ENCODE peak calls at places on chromosome 20, in five cellular contexts. Z is choroid plexus epithelial cell, X is natural killer cell, Q is MCF 10A, R is hepatocyte. E is an unnamed sample.

GRCh38 chr20:51460569-51461265 is 81.8 kb downstream of the NFATC2 start:
- DNase-seq in Q (no peak), X (no peak), Z (no peak), R (no peak), E (no peak)

GRCh38 chr20:59933849-59934585 is 580 bp upstream of the SYCP2 start:
- DNase-seq in R (peak; percentile 86), Q (peak; percentile 69), X (peak; percentile 81), Z (peak; percentile 69), E (peak; percentile 69)

GRCh38 chr20:46746972-46747371 is 37.5 kb downstream of the SLC2A10 start:
- DNase-seq in Q (peak; percentile 15), X (no peak), R (peak; percentile 50), Z (no peak), E (no peak)

GRCh38 chr20:14800743-14801425 is 463.5 kb upstream of the FLRT3 start:
- DNase-seq in R (no peak), Q (no peak), Z (no peak), X (no peak), E (no peak)

GRCh38 chr20:17066955-17067354 is 159.9 kb upstream of the PCSK2 start:
- DNase-seq in R (no peak), Q (no peak), X (no peak), Z (no peak), E (no peak)

GRCh38 chr20:25019381-25020155 is 27.0 kb upstream of the APMAP start:
- DNase-seq in X (no peak), Z (no peak), R (no peak), Q (no peak), E (no peak)

GRCh38 chr20:17189976-17190710 is 36.7 kb upstream of the PCSK2 start:
- DNase-seq in Z (no peak), X (no peak), Q (no peak), R (no peak), E (no peak)

GRCh38 chr20:49717693-49718092 is 4.0 kb upstream of the B4GALT5 start:
- DNase-seq in Z (no peak), R (peak; percentile 18), X (no peak), Q (no peak), E (no peak)

GRCh38 chr20:16803965-16804792 is 56.0 kb downstream of the OTOR start:
- DNase-seq in Q (peak; percentile 63), R (peak; percentile 81), X (no peak), Z (peak; percentile 71), E (peak; percentile 58)

GRCh38 chr20:37336369-37337207 is 9.4 kb upstream of the SRC start:
- DNase-seq in Q (no peak), X (peak; percentile 23), R (peak; percentile 44), Z (no peak), E (peak; percentile 60)

GRCh38 chr20:40565681-40566040 is 123.4 kb downstream of the MAFB start:
- DNase-seq in Z (no peak), R (no peak), Q (peak; percentile 13), X (no peak), E (no peak)
- TF ChIP-seq CTCF in Z (peak; percentile 19), R (no peak), Q (no peak), X (no peak), E (no peak)

DNA sequence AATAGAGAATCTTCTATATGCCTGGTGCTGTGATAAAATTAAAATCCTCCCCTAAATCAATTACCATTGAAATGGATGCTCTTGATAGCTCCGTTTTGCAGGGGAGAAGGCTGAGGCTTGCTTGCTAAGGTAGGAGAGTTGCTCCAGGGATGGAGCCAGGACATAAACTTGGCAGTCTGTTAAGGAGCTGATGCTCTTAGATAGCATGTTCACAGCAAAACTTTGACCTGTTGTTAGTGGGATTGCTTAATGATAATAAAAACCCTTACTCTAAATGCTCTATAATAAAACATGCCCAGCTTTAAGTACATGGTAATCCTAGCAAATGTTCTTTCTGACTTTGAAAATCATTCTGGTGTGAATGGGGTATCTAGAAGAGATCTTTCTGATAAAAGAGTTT is 228.4 kb upstream of the JAG1 start:
- DNase-seq in R (peak; percentile 19), Z (no peak), Q (no peak), X (no peak), E (peak; percentile 43)
- TF ChIP-seq CTCF in R (no peak), Z (no peak), Q (no peak), X (no peak), E (no peak)

DNA sequence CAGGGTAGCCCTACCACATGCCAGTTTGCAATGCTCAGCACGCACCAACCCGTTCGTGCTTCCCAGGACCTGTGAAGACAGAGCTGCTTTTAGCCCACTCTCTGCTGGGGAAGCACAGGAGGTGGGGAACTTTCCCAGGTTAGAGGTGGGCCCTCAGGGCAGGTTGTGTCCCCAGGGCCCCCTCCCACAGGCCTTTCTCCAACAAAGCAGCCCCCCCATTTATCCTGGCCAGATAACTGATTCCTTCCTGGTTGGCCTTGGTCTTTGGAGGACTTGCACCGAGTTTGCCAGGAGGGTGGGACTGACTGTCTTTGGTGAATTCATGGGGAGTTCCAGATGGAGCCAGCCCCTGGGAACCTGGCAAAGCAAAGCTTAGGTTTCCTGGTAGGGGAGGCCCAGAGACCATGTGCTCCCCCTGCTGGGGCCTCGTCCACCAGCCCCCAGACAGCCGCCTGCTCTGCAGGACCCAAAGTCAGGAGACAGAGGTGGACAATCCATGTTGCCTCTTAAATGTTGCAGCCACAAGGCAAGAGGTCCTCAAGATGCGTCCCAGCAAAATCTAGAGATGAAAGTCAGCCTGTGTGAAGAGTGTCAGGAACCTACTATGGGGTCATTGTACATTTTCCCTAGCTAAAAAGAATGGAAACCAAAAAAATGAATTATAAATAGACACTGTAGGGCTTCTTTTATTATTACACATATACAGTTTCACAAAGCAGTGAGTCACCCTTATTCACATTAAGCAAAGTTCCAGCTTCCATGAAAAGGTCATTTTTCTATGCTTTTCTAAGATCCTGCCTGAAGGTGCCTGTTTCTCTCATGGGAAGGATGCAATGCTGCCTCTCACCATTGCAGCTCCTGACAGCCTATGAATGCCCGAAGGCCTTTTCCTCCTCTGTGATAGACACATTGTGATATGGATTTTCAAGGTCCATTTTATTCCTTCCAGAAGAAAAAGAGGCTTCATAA is 497.8 kb downstream of the PREX1 start:
- DNase-seq in X (no peak), R (no peak), Q (peak; percentile 23), Z (peak; percentile 49), E (peak; percentile 6)
- TF ChIP-seq CTCF in X (no peak), R (peak; percentile 10), Q (no peak), Z (peak; percentile 57), E (peak; percentile 37)

GRCh38 chr20:1426231-1426849 is 33.5 kb upstream of the FKBP1A start:
- DNase-seq in Z (no peak), Q (no peak), R (no peak), X (no peak), E (no peak)

GRCh38 chr20:1423206-1423605 is 30.4 kb upstream of the FKBP1A start:
- DNase-seq in R (no peak), X (no peak), Z (no peak), Q (no peak), E (no peak)

GRCh38 chr20:1424336-1424735 is 31.5 kb upstream of the FKBP1A start:
- DNase-seq in R (no peak), X (no peak), Z (no peak), Q (no peak), E (no peak)

GRCh38 chr20:1422756-1423155 is 29.9 kb upstream of the FKBP1A start:
- DNase-seq in X (no peak), Z (no peak), Q (no peak), R (no peak), E (no peak)

GRCh38 chr20:1423625-1424106 is 30.8 kb upstream of the FKBP1A start:
- DNase-seq in Z (peak; percentile 90), X (no peak), R (peak; percentile 84), Q (peak; percentile 43), E (peak; percentile 92)
- TF ChIP-seq CTCF in Z (peak; percentile 48), X (no peak), R (peak; percentile 29), Q (no peak), E (peak; percentile 33)

DNA sequence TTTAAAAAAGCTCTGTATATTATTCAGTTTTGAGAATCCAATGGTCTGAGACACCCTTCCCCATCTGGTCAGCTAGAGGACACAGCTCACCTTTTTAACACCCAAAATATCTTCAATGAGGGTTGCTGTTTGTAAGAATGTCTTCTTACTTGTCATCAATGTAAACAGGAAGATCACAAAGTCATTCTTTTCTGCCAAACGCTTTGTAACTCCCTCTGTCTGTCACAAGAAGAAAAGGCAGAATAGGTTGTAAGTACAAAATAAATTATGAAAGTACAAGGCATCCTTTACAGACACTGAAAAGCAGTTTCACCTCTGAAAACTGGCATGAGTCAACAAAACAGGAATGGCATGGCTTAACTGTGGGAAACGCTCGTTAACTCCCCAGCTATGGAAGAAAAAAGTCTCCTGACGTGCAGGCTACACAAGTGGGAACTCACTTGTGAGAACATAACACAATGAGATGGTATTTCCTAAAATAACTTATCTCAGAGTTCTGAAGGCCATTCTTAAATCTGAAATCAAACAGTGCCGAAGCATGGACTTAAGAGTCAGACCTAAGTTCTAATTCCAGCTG is 42.7 kb downstream of the TRPC4AP start:
- DNase-seq in X (no peak), Q (no peak), Z (peak; percentile 26), R (no peak), E (peak; percentile 57)
- TF ChIP-seq CTCF in X (no peak), Q (no peak), Z (no peak), R (no peak), E (no peak)

DNA sequence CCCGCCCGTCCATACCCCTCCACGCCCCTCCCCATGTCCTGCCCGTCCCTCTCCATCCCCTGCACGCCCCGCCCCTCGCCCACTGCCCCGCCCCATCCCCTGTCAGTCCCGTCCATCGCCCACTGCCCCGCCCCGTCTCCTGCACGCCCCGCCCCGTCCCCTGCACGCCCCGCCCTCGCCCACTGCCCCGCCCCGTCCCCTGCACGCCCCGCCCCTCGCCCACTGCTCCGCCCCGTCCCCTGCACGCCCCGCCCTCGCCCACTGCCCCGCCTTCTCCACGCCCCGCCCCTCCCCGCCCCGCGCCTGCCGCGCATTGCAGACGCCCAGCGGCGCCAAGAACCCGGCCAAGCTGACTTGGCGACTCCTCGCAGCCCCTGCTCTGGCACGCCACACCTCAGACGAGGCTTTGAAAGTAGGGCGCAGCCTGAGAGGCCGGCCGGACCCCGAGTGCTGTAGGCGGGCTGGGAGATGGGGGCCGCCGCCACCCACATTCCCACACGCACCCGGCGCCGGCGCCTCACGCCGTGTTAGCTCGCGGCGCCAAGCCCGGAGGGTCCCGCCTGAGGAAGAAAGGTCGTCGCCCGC is at the start of gene RAD21L1:
- DNase-seq in Z (peak; percentile 85), Q (peak; percentile 67), X (peak; percentile 41), R (peak; percentile 92), E (peak; percentile 85)
- TF ChIP-seq CTCF in Z (no peak), Q (no peak), X (no peak), R (no peak), E (no peak)